ENCODE peak calls at places on chromosomes 11 and 22, in four cellular contexts. R, A, F and H are unnamed samples.

GRCh38 chr11:15911377-15912044 is 444.8 kb downstream of the SOX6 start:
- DNase-seq in R (no peak), A (no peak), F (peak; percentile 74), H (no peak)

GRCh38 chr11:75148436-75148983 is 2.4 kb upstream of the SLCO2B1 start:
- DNase-seq in R (no peak), A (no peak), F (no peak), H (no peak)

GRCh38 chr11:101014600-101015242 is 114.9 kb downstream of the PGR start:
- DNase-seq in R (no peak), A (no peak), F (no peak), H (no peak)

GRCh38 chr11:10444725-10445286 is 10.3 kb upstream of the AMPD3 start:
- DNase-seq in R (no peak), A (peak; percentile 41), F (no peak), H (no peak)

GRCh38 chr11:85787809-85788805 is 22.8 kb downstream of the SYTL2 start:
- DNase-seq in R (no peak), A (no peak), F (peak; percentile 42), H (peak; percentile 93)

GRCh38 chr11:32056445-32056844 is 34.4 kb upstream of the RCN1 start:
- DNase-seq in R (no peak), A (no peak), F (no peak), H (peak; percentile 32)

GRCh38 chr11:126548576-126549272 is 193.2 kb downstream of the ST3GAL4 start:
- DNase-seq in R (no peak), A (no peak), F (no peak), H (no peak)

GRCh38 chr11:58786693-58787092 is 55.0 kb upstream of the GLYAT start:
- DNase-seq in R (no peak), A (no peak), F (no peak), H (no peak)

GRCh38 chr11:72015511-72016061 is 16.9 kb downstream of the IL18BP start:
- DNase-seq in R (peak; percentile 63), A (peak; percentile 80), F (peak; percentile 24), H (peak; percentile 42)

GRCh38 chr11:3155691-3156258 is 9.3 kb downstream of the OSBPL5 start:
- DNase-seq in R (no peak), A (no peak), F (no peak), H (no peak)

GRCh38 chr11:127862406-127862805 is 725.0 kb downstream of the ETS1 start:
- DNase-seq in R (no peak), A (no peak), F (no peak), H (peak; percentile 19)

GRCh38 chr22:29110946-29111345 is 38.1 kb downstream of the KREMEN1 start:
- DNase-seq in R (no peak), A (no peak), F (no peak), H (no peak)

GRCh38 chr11:9855579-9856260 is 191.8 kb downstream of the SWAP70 start:
- DNase-seq in R (no peak), A (no peak), F (peak; percentile 80), H (peak; percentile 5)

GRCh38 chr11:117424781-117425180 is 97.1 kb downstream of the CEP164 start:
- DNase-seq in R (no peak), A (peak; percentile 52), F (no peak), H (no peak)

GRCh38 chr22:36579441-36579840 is 50.5 kb upstream of the EIF3D start:
- DNase-seq in R (no peak), A (no peak), F (no peak), H (no peak)

GRCh38 chr11:76723548-76723947 is 53.0 kb upstream of the LRRC32 start:
- DNase-seq in R (no peak), A (no peak), F (no peak), H (no peak)

GRCh38 chr22:46758867-46759290 is 3.6 kb upstream of the TBC1D22A start:
- DNase-seq in R (peak; percentile 74), A (peak; percentile 90), F (peak; percentile 63), H (peak; percentile 57)

GRCh38 chr11:63999349-64000025 is 13.2 kb downstream of the OTUB1 start:
- DNase-seq in R (peak; percentile 92), A (no peak), F (no peak), H (peak; percentile 85)

GRCh38 chr11:64745219-64745522 is 1.2 kb upstream of the RASGRP2 start:
- DNase-seq in R (no peak), A (peak; percentile 79), F (no peak), H (no peak)

GRCh38 chr22:33194529-33194928 is 136.3 kb upstream of the SYN3 start:
- DNase-seq in R (no peak), A (no peak), F (no peak), H (no peak)

GRCh38 chr22:37225481-37225880 is 13.2 kb upstream of the SSTR3 start:
- DNase-seq in R (no peak), A (peak; percentile 68), F (no peak), H (no peak)

GRCh38 chr11:96149743-96150555 is 193.0 kb downstream of the MAML2 start:
- DNase-seq in R (no peak), A (no peak), F (peak; percentile 95), H (peak; percentile 77)

GRCh38 chr11:103332409-103332808 is 223.2 kb downstream of the DYNC2H1 start:
- DNase-seq in R (no peak), A (no peak), F (no peak), H (no peak)

GRCh38 chr11:96188625-96189006 is 154.4 kb downstream of the MAML2 start:
- DNase-seq in R (no peak), A (no peak), F (peak; percentile 57), H (no peak)

GRCh38 chr11:71843858-71844257 is 10.9 kb downstream of the DEFB108B start:
- DNase-seq in R (peak; percentile 68), A (no peak), F (no peak), H (no peak)

GRCh38 chr22:20084547-20085413 is 4.7 kb downstream of the DGCR8 start:
- DNase-seq in R (peak; percentile 83), A (peak; percentile 61), F (no peak), H (no peak)

GRCh38 chr11:96424693-96425092 is 34.9 kb downstream of the JRKL start:
- DNase-seq in R (no peak), A (no peak), F (peak; percentile 44), H (peak; percentile 61)

GRCh38 chr11:75858613-75859012 is 43.6 kb downstream of the UVRAG start:
- DNase-seq in R (no peak), A (no peak), F (peak; percentile 61), H (peak; percentile 48)

GRCh38 chr22:41576877-41577276 is 12.8 kb downstream of the PMM1 start:
- DNase-seq in R (peak; percentile 89), A (peak; percentile 82), F (peak; percentile 52), H (peak; percentile 56)

GRCh38 chr11:118705111-118705741 is 25.8 kb upstream of the TREH start:
- DNase-seq in R (no peak), A (no peak), F (no peak), H (no peak)

GRCh38 chr22:21754523-21755128 is 19.0 kb upstream of the YPEL1 start:
- DNase-seq in R (no peak), A (peak; percentile 82), F (peak; percentile 12), H (no peak)

GRCh38 chr11:127114035-127114434 is 113.5 kb upstream of the KIRREL3 start:
- DNase-seq in R (no peak), A (no peak), F (no peak), H (no peak)

GRCh38 chr22:37892566-37893338 is 13.3 kb upstream of the MICALL1 start:
- DNase-seq in R (no peak), A (no peak), F (no peak), H (no peak)

GRCh38 chr11:8009856-8010255 is 22.7 kb downstream of the EIF3F start:
- DNase-seq in R (no peak), A (no peak), F (no peak), H (no peak)

GRCh38 chr11:68960299-68961071 is 20.3 kb downstream of the MRGPRD start:
- DNase-seq in R (no peak), A (no peak), F (no peak), H (no peak)

GRCh38 chr11:128695539-128696221 is 1.8 kb downstream of the FLI1 start:
- DNase-seq in R (no peak), A (no peak), F (no peak), H (no peak)

GRCh38 chr11:18319914-18320313 is 2.0 kb downstream of the HPS5 start:
- DNase-seq in R (no peak), A (no peak), F (no peak), H (no peak)
- H3K9ac ChIP-seq in R (no peak overlapping the region), A (peak overlapping the region; percentile 92), F (no peak overlapping the region), H (no peak overlapping the region)

GRCh38 chr11:66570117-66570825 is 1.9 kb upstream of the CTSF start:
- DNase-seq in R (peak; percentile 43), A (no peak), F (no peak), H (no peak)
- H2AFZ ChIP-seq in R (no peak overlapping the region), A (no peak overlapping the region), F (no peak overlapping the region), H (no peak overlapping the region)

GRCh38 chr11:111444040-111444439 is 65.0 kb upstream of the POU2AF1 start:
- DNase-seq in R (no peak), A (no peak), F (no peak), H (no peak)
- H3K9ac ChIP-seq in R (no peak overlapping the region), A (no peak overlapping the region), F (no peak overlapping the region), H (no peak overlapping the region)

GRCh38 chr11:110830344-110831141 is 118.3 kb upstream of the ARHGAP20 start:
- DNase-seq in R (peak; percentile 28), A (no peak), F (peak; percentile 53), H (no peak)

GRCh38 chr11:110827276-110827675 is 115.0 kb upstream of the ARHGAP20 start:
- DNase-seq in R (no peak), A (no peak), F (no peak), H (no peak)

GRCh38 chr11:110832080-110832479 is 119.8 kb upstream of the ARHGAP20 start:
- DNase-seq in R (no peak), A (no peak), F (no peak), H (no peak)

GRCh38 chr11:110828086-110828485 is 115.8 kb upstream of the ARHGAP20 start:
- DNase-seq in R (no peak), A (no peak), F (no peak), H (no peak)

GRCh38 chr11:110829873-110830272 is 117.6 kb upstream of the ARHGAP20 start:
- DNase-seq in R (no peak), A (no peak), F (no peak), H (no peak)
- H2AFZ ChIP-seq in R (no peak overlapping the region), A (no peak overlapping the region), F (no peak overlapping the region), H (no peak overlapping the region)

GRCh38 chr11:1459219-1459575 is 27.4 kb downstream of the MOB2 start:
- DNase-seq in R (no peak), A (no peak), F (no peak), H (no peak)

GRCh38 chr11:1458340-1459218 is 28.0 kb downstream of the MOB2 start:
- DNase-seq in R (peak; percentile 70), A (peak; percentile 57), F (peak; percentile 2), H (peak; percentile 4)

GRCh38 chr11:1456596-1457325 is 29.8 kb downstream of the MOB2 start:
- DNase-seq in R (no peak), A (no peak), F (no peak), H (no peak)

GRCh38 chr11:1457326-1457680 is 29.3 kb downstream of the MOB2 start:
- DNase-seq in R (no peak), A (no peak), F (no peak), H (no peak)

GRCh38 chr11:1457856-1458255 is 28.7 kb downstream of the MOB2 start:
- DNase-seq in R (no peak), A (no peak), F (no peak), H (no peak)
- H3K9ac ChIP-seq in R (no peak overlapping the region), A (no peak overlapping the region), F (no peak overlapping the region), H (no peak overlapping the region)

GRCh38 chr11:120875986-120876385 is 147.9 kb upstream of the TBCEL start:
- DNase-seq in R (no peak), A (no peak), F (no peak), H (no peak)
- H2AFZ ChIP-seq in R (no peak overlapping the region), A (no peak overlapping the region), F (no peak overlapping the region), H (no peak overlapping the region)